ENCODE peak calls at places on chromosomes 2 and 18, in six cellular contexts. U, T, F, C, H and A are unnamed samples.

GRCh38 chr18:3649135-3649558 is 199.2 kb downstream of the TGIF1 start:
- DNase-seq in U (no peak), T (no peak), F (no peak), C (no peak), H (no peak), A (no peak)

GRCh38 chr2:95240556-95240955 is 33.2 kb downstream of the ZNF892 start:
- DNase-seq in U (no peak), T (no peak), F (no peak), C (no peak), H (no peak), A (no peak)

GRCh38 chr2:68811364-68811763 is 59.8 kb downstream of the BMP10 start:
- DNase-seq in U (no peak), T (peak), F (no peak), C (no peak), H (no peak), A (no peak)

GRCh38 chr2:54897420-54898310 is 152.6 kb downstream of the RTN4 start:
- DNase-seq in U (no peak), T (no peak), F (no peak), C (peak), H (no peak), A (no peak)

GRCh38 chr2:171702781-171703556 is 15.7 kb downstream of the DYNC1I2 start:
- DNase-seq in U (no peak), T (no peak), F (no peak), C (no peak), H (peak), A (peak)

GRCh38 chr2:37378411-37378810 is 34.0 kb downstream of the QPCT start:
- DNase-seq in U (no peak), T (no peak), F (no peak), C (no peak), H (peak), A (no peak)

GRCh38 chr2:55419236-55419513 is 481 bp downstream of the CCDC88A start:
- DNase-seq in U (no peak), T (no peak), F (no peak), C (peak), H (peak), A (no peak)

GRCh38 chr2:37797081-37797480 is 125.6 kb upstream of the CDC42EP3 start:
- DNase-seq in U (no peak), T (no peak), F (no peak), C (no peak), H (peak), A (no peak)

DNA sequence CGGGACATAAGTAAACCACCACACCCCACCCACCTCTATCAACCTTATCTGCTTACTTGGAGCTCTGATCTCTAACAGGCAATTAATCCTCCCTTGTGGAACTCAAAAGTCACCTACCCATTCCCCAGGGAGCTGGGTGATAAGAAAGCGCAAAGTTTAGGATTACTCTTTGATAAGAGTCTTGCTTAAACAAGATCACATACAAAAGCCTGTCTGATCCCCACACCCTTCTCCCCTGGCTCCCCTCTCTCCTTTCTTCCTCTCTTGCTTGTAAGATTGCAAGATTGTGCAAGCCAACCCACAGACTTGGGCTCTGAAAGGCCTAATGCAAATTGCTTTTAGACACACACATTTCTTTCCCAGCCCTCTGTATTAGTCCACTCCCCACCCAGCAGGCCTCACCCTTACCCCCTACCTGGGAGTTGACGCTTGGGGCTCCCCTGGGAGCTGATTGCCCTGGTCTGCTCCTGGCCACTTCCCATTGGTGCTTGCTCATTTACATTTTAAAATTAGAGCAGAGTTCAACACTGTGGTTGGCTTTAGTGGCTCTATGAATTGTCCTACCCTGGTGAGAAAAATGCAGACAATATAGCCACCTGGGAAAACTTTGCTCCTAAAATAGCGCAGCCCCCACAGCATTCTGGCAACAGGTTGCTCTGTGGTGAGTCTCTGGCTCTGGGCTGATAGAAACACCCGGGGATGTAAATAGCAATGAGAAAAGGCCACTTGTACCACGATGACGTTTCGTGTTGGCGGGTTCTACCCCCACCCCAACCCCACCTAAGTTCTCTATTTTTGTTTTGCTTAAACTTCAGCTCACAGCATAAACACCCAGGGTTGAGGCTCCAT is 92.8 kb upstream of the MSH2 start:
- DNase-seq in U (no peak), T (no peak), F (peak), C (no peak), H (peak), A (peak)
- H3K4me3 ChIP-seq in U (no peak), T (no peak), F (no peak), C (no peak), H (no peak), A (peak)

GRCh38 chr2:25339791-25340339 is 1.9 kb downstream of the DNMT3A start:
- DNase-seq in U (no peak), T (peak), F (peak), C (peak), H (no peak), A (no peak)
- H3K4me3 ChIP-seq in U (peak), T (peak), F (peak), C (peak), H (peak), A (no peak)

GRCh38 chr2:15259356-15259756 is 301.8 kb downstream of the NBAS start:
- DNase-seq in U (no peak), T (no peak), F (no peak), C (no peak), H (no peak), A (no peak)
- H3K4me3 ChIP-seq in U (no peak), T (no peak), F (no peak), C (no peak), H (no peak), A (no peak)

DNA sequence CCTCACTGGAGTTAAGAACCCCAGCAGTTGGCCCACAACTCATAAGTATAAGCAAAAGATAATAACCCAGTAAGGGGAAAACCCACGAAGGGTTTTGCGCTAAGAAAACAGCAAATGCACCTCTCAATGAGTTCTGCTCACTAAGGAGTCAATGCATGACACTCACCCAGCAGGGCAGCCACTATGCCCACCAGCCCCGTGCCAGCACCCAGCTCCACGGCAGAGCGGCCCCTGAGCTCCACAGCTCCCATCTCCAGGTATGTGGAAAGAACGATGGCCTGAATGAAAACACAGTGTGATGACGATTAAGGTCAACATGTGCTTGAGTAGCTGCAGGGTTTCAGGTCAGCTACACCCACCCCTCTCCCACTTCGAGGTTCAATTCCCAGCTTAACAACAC is 3.6 kb downstream of the METTL21A start:
- DNase-seq in U (no peak), T (no peak), F (no peak), C (no peak), H (no peak), A (no peak)
- H3K4me3 ChIP-seq in U (no peak), T (no peak), F (no peak), C (no peak), H (no peak), A (peak)

DNA sequence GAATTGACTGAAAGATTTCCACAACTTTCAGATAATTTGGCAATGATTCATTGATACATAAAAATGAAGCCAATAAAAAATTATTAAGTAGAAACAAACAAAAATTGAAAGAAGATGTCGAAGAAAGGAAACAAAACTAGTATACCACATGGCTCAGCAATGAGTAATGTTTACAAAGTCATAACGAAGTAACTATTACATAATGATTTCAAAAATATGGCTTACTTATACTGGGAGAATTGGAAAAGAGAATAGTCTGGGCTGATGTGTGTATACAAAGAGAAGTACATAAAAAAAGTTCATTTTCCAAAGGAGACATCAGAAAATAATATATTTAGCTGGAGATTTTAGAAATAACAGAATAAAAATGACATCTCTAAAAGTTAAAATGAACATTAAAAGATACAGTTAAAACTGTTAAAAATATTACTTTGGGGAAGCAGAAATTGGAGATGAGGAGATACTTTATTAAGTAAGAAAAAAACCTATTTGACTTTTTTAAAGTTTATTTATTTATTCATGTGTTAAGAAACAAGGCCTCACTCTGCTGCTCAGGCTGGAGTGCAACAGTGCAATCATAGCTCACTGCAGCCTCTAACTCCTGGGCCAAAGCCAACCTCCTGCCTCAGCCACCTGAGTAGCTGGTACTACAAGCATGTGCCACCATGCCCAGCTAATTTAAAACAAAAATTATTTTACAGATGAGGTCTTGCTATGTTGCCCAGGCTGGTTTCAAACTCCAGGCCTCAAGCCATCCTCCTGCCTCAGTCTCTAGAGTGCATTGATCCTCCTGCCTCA is 409.7 kb upstream of the PIK3C3 start:
- DNase-seq in U (no peak), T (no peak), F (no peak), C (no peak), H (no peak), A (no peak)
- H3K4me3 ChIP-seq in U (no peak), T (no peak), F (no peak), C (no peak), H (no peak), A (no peak)